ENCODE peak calls at places on chromosomes 13 and 19, in nine cellular contexts. K, J, N, C, I, Y, D, F and P are unnamed samples.

GRCh38 chr13:31042084-31042483 is 109.6 kb downstream of the TEX26 start:
- DNase-seq in K (no peak), D (no peak), N (no peak), I (no peak), J (no peak), Y (no peak), F (no peak), C (no peak), P (no peak)

GRCh38 chr19:45010306-45010705 is 9.0 kb downstream of the RELB start:
- DNase-seq in F (no peak), N (no peak), I (no peak), J (no peak), Y (no peak), K (no peak), C (no peak), D (no peak), P (no peak)

GRCh38 chr13:60258349-60258748 is 94.6 kb upstream of the DIAPH3 start:
- DNase-seq in K (no peak), D (no peak), C (no peak), I (no peak), F (no peak), N (no peak), Y (no peak), J (no peak), P (no peak)

GRCh38 chr19:51333836-51334460 is 8.0 kb downstream of the VSIG10L start:
- DNase-seq in N (no peak), I (peak), D (peak), J (no peak), K (no peak), Y (no peak), C (no peak), F (no peak), P (no peak)

GRCh38 chr19:34319785-34320184 is 45.2 kb upstream of the GPI start:
- DNase-seq in N (peak), I (no peak), F (no peak), J (no peak), C (no peak), D (no peak), Y (no peak), K (no peak), P (no peak)

GRCh38 chr19:50252111-50252886 is 48.9 kb downstream of the MYH14 start:
- DNase-seq in Y (peak), D (no peak), N (no peak), K (peak), J (no peak), I (peak), C (no peak), F (no peak), P (peak)

GRCh38 chr19:18594096-18594823 is 5.7 kb downstream of the REX1BD start:
- DNase-seq in I (peak), D (peak), J (peak), C (peak), K (peak), N (peak), F (peak), Y (peak), P (peak)

GRCh38 chr19:48102870-48103751 is 7.5 kb downstream of the PLA2G4C start:
- DNase-seq in D (no peak), N (no peak), F (no peak), C (peak), K (peak), J (no peak), I (peak), Y (peak), P (peak)

GRCh38 chr13:50911051-50911690 is 1.6 kb downstream of the RNASEH2B start:
- DNase-seq in K (no peak), F (no peak), I (no peak), C (peak), N (no peak), J (no peak), D (no peak), Y (no peak), P (no peak)

GRCh38 chr13:59360108-59360507 is 803.6 kb downstream of the DIAPH3 start:
- DNase-seq in D (no peak), Y (no peak), N (no peak), K (no peak), J (no peak), C (no peak), F (no peak), I (no peak), P (no peak)

GRCh38 chr19:36849701-36850645 is 703 bp upstream of the ZNF345 start:
- DNase-seq in C (peak), J (peak), I (peak), Y (peak), K (peak), D (peak), N (peak), F (peak), P (peak)

GRCh38 chr13:111899714-111900389 is 167.1 kb upstream of the SOX1 start:
- DNase-seq in F (no peak), D (no peak), I (no peak), K (no peak), N (no peak), C (no peak), Y (no peak), J (no peak), P (no peak)

GRCh38 chr19:33512580-33513137 is 8.9 kb downstream of the PEPD start:
- DNase-seq in I (peak), Y (no peak), D (no peak), N (no peak), F (no peak), C (no peak), K (no peak), J (no peak), P (no peak)